ENCODE peak calls at places on chromosomes 5 and 9, in eight cellular contexts. O, Q, V, K, I, X, F and T are unnamed samples.

GRCh38 chr5:136132087-136132486 is 558 bp upstream of the SMAD5 start:
- DNase-seq in O (no peak), Q (no peak), V (no peak), K (no peak), I (no peak), X (peak; percentile 46), F (no peak), T (peak; percentile 7)

GRCh38 chr5:119327018-119327417 is 28.8 kb upstream of the TNFAIP8 start:
- DNase-seq in O (peak; percentile 77), Q (no peak), V (no peak), K (no peak), I (no peak), X (no peak), F (no peak), T (no peak)

GRCh38 chr5:94218374-94218773 is 400.0 kb downstream of the KIAA0825 start:
- DNase-seq in O (peak; percentile 89), Q (peak; percentile 84), V (peak; percentile 77), K (no peak), I (peak; percentile 17), X (peak; percentile 63), F (no peak), T (no peak)

GRCh38 chr9:122468735-122469134 is 9.0 kb downstream of the OR1J1 start:
- DNase-seq in O (peak; percentile 94), Q (no peak), V (peak; percentile 42), K (no peak), I (peak; percentile 22), X (no peak), F (no peak), T (no peak)

GRCh38 chr5:142307491-142307890 is 17.3 kb downstream of the SPRY4 start:
- DNase-seq in O (no peak), Q (no peak), V (no peak), K (no peak), I (no peak), X (no peak), F (no peak), T (no peak)

GRCh38 chr5:142316051-142316450 is 8.8 kb downstream of the SPRY4 start:
- DNase-seq in O (peak; percentile 78), Q (peak; percentile 79), V (no peak), K (no peak), I (no peak), X (no peak), F (no peak), T (no peak)

GRCh38 chr5:41871866-41872265 is 1.6 kb upstream of the OXCT1 start:
- DNase-seq in O (peak; percentile 75), Q (peak; percentile 85), V (peak; percentile 41), K (no peak), I (peak; percentile 90), X (no peak), F (no peak), T (no peak)

GRCh38 chr5:180816608-180817534 is 14.3 kb upstream of the MGAT1 start:
- DNase-seq in O (peak; percentile 34), Q (peak; percentile 51), V (no peak), K (no peak), I (no peak), X (peak; percentile 38), F (no peak), T (peak; percentile 52)

GRCh38 chr9:126506361-126507317 is 107.1 kb upstream of the LMX1B start:
- DNase-seq in O (no peak), Q (no peak), V (no peak), K (no peak), I (peak; percentile 58), X (no peak), F (peak; percentile 14), T (no peak)

GRCh38 chr9:129939426-129939825 is 103.6 kb downstream of the FNBP1 start:
- DNase-seq in O (peak; percentile 36), Q (peak; percentile 29), V (no peak), K (no peak), I (no peak), X (no peak), F (no peak), T (no peak)

GRCh38 chr5:72427488-72428437 is 79.4 kb downstream of the ZNF366 start:
- DNase-seq in O (peak; percentile 69), Q (peak; percentile 45), V (no peak), K (no peak), I (no peak), X (no peak), F (no peak), T (peak; percentile 15)

GRCh38 chr9:126875780-126876510 is 15.5 kb downstream of the ZBTB34 start:
- DNase-seq in O (no peak), Q (no peak), V (no peak), K (no peak), I (no peak), X (no peak), F (no peak), T (no peak)

GRCh38 chr9:128882677-128883590 is 1.0 kb downstream of the LRRC8A start:
- DNase-seq in O (peak; percentile 56), Q (peak; percentile 10), V (no peak), K (no peak), I (peak; percentile 86), X (no peak), F (no peak), T (peak; percentile 31)

GRCh38 chr9:128885376-128885775 is 3.4 kb downstream of the LRRC8A start:
- DNase-seq in O (no peak), Q (no peak), V (no peak), K (no peak), I (peak; percentile 45), X (no peak), F (no peak), T (no peak)

GRCh38 chr9:128881627-128881883 is 195 bp downstream of the KYAT1 start:
- DNase-seq in O (no peak), Q (no peak), V (no peak), K (no peak), I (no peak), X (no peak), F (no peak), T (no peak)

GRCh38 chr9:128884164-128884563 is 2.2 kb downstream of the LRRC8A start:
- DNase-seq in O (no peak), Q (no peak), V (no peak), K (no peak), I (peak; percentile 13), X (no peak), F (no peak), T (no peak)

GRCh38 chr9:128881884-128882676 is at the start of the genes KYAT1 and LRRC8A:
- DNase-seq in O (peak; percentile 99), Q (peak; percentile 97), V (peak; percentile 45), K (peak; percentile 95), I (peak; percentile 99), X (peak; percentile 97), F (peak; percentile 94), T (peak; percentile 98)
- TF ChIP-seq CTCF in O (no peak), Q (no peak), V (no peak), K (no peak), I (no peak), X (no peak), F (no peak), T (no peak)

DNA sequence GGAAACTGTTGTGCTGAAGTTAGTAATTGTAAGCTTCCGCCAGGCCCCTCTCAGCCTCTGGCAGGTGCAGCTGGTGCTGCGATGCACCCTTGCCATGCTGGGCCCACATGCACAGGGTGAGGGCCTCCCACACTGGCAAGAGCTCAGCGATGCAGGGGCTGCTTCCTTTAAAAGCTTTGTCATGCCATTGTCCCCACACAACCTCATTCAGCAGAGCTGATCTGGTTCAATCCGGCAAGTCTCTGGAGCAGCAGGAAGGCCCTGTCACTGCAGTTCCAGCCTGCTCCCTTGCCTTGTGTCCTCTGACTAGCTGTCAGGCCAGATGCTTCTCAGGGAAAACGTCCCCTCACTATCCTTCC is 60.8 kb downstream of the IPPK start:
- DNase-seq in O (peak; percentile 63), Q (no peak), V (no peak), K (no peak), I (no peak), X (no peak), F (no peak), T (no peak)
- TF ChIP-seq CTCF in O (no peak), Q (no peak), V (no peak), K (no peak), I (no peak), X (no peak), F (no peak), T (no peak)

DNA sequence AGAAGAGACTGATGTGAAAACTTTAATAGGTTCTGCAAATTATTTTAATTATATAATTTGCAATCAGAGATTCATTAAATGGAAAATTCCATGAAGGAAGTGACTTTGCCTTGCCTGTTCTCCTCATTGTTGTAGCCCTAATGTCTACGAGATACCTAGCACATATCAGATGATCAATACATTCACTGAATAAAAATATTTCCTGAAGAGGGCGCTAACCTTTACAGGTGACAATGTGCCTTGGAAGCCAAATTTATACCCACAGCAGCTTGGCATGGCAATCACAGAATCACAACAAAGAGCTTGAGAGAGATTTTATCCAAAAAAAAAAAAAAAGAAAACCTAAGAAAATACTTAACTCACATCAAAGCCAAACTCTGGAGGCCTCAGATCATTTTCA is 17.4 kb downstream of the HAUS6 start:
- DNase-seq in O (peak; percentile 9), Q (no peak), V (no peak), K (no peak), I (no peak), X (peak; percentile 13), F (no peak), T (no peak)
- TF ChIP-seq CTCF in O (no peak), Q (peak; percentile 30), V (no peak), K (peak; percentile 53), I (peak; percentile 37), X (no peak), F (no peak), T (peak; percentile 15)

GRCh38 chr5:65101706-65102105 is 333.0 kb downstream of the CWC27 start:
- DNase-seq in O (peak; percentile 31), Q (no peak), V (no peak), K (no peak), I (no peak), X (no peak), F (no peak), T (no peak)

GRCh38 chr5:65103674-65104035 is 334.9 kb downstream of the CWC27 start:
- DNase-seq in O (no peak), Q (no peak), V (no peak), K (no peak), I (no peak), X (no peak), F (no peak), T (no peak)

GRCh38 chr5:65104831-65105230 is 336.1 kb downstream of the CWC27 start:
- DNase-seq in O (no peak), Q (no peak), V (no peak), K (no peak), I (no peak), X (no peak), F (no peak), T (no peak)

GRCh38 chr5:65102501-65102825 is 333.7 kb downstream of the CWC27 start:
- DNase-seq in O (no peak), Q (peak; percentile 26), V (no peak), K (no peak), I (no peak), X (no peak), F (no peak), T (no peak)

DNA sequence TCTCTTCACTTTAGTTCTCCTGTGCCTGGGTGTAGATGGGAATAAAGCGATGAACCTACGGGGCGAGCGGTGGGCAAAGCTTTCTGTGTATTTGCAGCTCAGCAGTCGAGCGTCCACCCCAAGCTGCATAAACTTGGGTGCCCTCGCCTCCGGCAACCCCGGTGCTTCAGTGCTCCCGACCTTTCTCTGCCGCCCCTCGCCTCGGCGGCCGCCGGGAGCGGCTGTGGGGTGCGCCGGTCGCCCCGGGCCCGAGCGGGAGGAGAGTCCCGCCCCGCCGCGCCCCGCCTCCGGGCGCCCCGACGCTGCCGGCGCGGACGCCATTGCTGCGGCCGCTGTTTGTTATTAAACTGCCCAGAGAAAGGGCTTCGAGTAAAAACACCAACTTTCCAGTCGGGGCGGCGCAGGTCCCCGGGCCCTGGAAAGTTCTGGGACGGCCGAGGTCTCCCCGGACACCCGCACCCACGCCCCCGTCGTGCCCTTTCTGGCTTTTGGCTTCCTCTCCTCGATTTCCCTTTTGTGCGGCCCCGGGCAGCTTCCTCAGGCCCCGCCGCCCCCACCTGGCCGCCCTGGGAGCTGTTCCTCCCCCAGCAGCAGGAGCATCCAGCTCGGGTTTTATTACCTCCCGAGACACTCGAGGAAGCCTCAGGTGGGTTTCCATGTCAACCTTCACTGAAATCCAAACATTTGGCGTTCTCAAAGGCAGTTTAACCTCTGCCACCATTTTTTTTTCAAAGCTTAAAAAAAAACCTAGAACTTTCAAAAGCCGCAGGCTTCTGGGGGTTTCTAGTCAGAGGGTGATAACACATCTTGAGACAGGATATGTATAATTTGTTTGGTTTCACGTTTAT is 334.3 kb downstream of the CWC27 start:
- DNase-seq in O (peak; percentile 67), Q (peak; percentile 74), V (no peak), K (no peak), I (peak; percentile 92), X (peak; percentile 79), F (no peak), T (no peak)
- TF ChIP-seq CTCF in O (peak; percentile 2), Q (peak; percentile 23), V (peak; percentile 9), K (no peak), I (no peak), X (peak; percentile 35), F (no peak), T (no peak)